ENCODE peak calls at places on chromosomes 5 and 9, in ten cellular contexts. U, K, H, V, A, I, O, L, P and Q are unnamed samples.

GRCh38 chr9:107933042-107933441 is 443.5 kb upstream of the KLF4 start:
- DNase-seq in U (no peak), K (no peak), H (no peak), V (no peak), A (no peak), I (no peak), O (no peak), L (no peak), P (no peak), Q (no peak)

GRCh38 chr5:160021818-160022446 is 13.0 kb downstream of the TTC1 start:
- DNase-seq in U (peak; percentile 63), K (peak; percentile 31), H (no peak), V (peak; percentile 70), A (no peak), I (peak; percentile 40), O (peak; percentile 24), L (peak; percentile 73), P (no peak), Q (no peak)

GRCh38 chr9:137255448-137256114 is 454 bp downstream of the NELFB start:
- DNase-seq in U (peak; percentile 42), K (no peak), H (no peak), V (no peak), A (no peak), I (no peak), O (no peak), L (no peak), P (no peak), Q (no peak)

GRCh38 chr9:101711330-101711941 is 27.0 kb downstream of the GRIN3A start:
- DNase-seq in U (peak; percentile 34), K (no peak), H (no peak), V (peak; percentile 42), A (no peak), I (no peak), O (peak; percentile 50), L (peak; percentile 49), P (no peak), Q (no peak)

GRCh38 chr9:114880276-114880891 is 50.0 kb downstream of the TNFSF8 start:
- DNase-seq in U (no peak), K (no peak), H (no peak), V (no peak), A (no peak), I (no peak), O (no peak), L (no peak), P (no peak), Q (no peak)

GRCh38 chr9:112002847-112003457 is 106.3 kb downstream of the UGCG start:
- DNase-seq in U (no peak), K (no peak), H (no peak), V (no peak), A (no peak), I (no peak), O (no peak), L (no peak), P (no peak), Q (no peak)

GRCh38 chr9:109182940-109183798 is 16.1 kb upstream of the FRRS1L start:
- DNase-seq in U (peak; percentile 13), K (no peak), H (no peak), V (peak; percentile 20), A (peak; percentile 33), I (no peak), O (peak; percentile 66), L (peak; percentile 59), P (no peak), Q (no peak)

GRCh38 chr9:8143677-8144076 is 344.1 kb upstream of the DMAC1 start:
- DNase-seq in U (no peak), K (no peak), H (no peak), V (no peak), A (no peak), I (no peak), O (no peak), L (no peak), P (no peak), Q (no peak)

GRCh38 chr9:69672828-69673640 is 863 bp upstream of the APBA1 start:
- DNase-seq in U (peak; percentile 68), K (peak; percentile 84), H (no peak), V (peak; percentile 85), A (peak; percentile 87), I (peak; percentile 47), O (peak; percentile 95), L (peak; percentile 91), P (peak; percentile 33), Q (peak; percentile 80)

GRCh38 chr9:69674741-69675438 is 2.7 kb upstream of the APBA1 start:
- DNase-seq in U (no peak), K (no peak), H (peak; percentile 78), V (no peak), A (no peak), I (no peak), O (no peak), L (no peak), P (peak; percentile 87), Q (no peak)

GRCh38 chr9:69675563-69675962 is 3.4 kb upstream of the APBA1 start:
- DNase-seq in U (no peak), K (no peak), H (no peak), V (no peak), A (no peak), I (no peak), O (no peak), L (no peak), P (no peak), Q (no peak)

GRCh38 chr9:69671904-69672827 is at the start of gene APBA1:
- DNase-seq in U (no peak), K (peak; percentile 84), H (no peak), V (peak; percentile 53), A (peak; percentile 81), I (peak; percentile 13), O (peak; percentile 74), L (peak; percentile 52), P (no peak), Q (peak; percentile 48)

GRCh38 chr9:69674112-69674511 is 1.9 kb upstream of the APBA1 start:
- DNase-seq in U (no peak), K (no peak), H (no peak), V (no peak), A (no peak), I (no peak), O (no peak), L (no peak), P (no peak), Q (no peak)
- TF ChIP-seq CTCF in U (no peak), K (no peak), H (no peak), V (no peak), A (no peak), I (no peak), O (no peak), L (no peak), P (no peak), Q (no peak)

GRCh38 chr5:132150565-132150964 is 77.0 kb downstream of the CSF2 start:
- DNase-seq in U (no peak), K (no peak), H (no peak), V (no peak), A (no peak), I (no peak), O (no peak), L (no peak), P (no peak), Q (no peak)
- TF ChIP-seq CTCF in U (no peak), K (no peak), H (no peak), V (no peak), A (no peak), I (no peak), O (no peak), L (no peak), P (no peak), Q (no peak)

GRCh38 chr5:167821096-167821590 is 470.3 kb upstream of the WWC1 start:
- DNase-seq in U (no peak), K (no peak), H (no peak), V (no peak), A (no peak), I (no peak), O (no peak), L (no peak), P (no peak), Q (no peak)

GRCh38 chr5:167822241-167822640 is 469.2 kb upstream of the WWC1 start:
- DNase-seq in U (no peak), K (no peak), H (no peak), V (no peak), A (no peak), I (no peak), O (no peak), L (no peak), P (no peak), Q (no peak)

GRCh38 chr5:167820266-167820988 is 471.0 kb upstream of the WWC1 start:
- DNase-seq in U (no peak), K (no peak), H (no peak), V (no peak), A (no peak), I (no peak), O (no peak), L (no peak), P (no peak), Q (no peak)

GRCh38 chr5:167819406-167819805 is 472.0 kb upstream of the WWC1 start:
- DNase-seq in U (no peak), K (no peak), H (no peak), V (no peak), A (no peak), I (no peak), O (no peak), L (no peak), P (no peak), Q (no peak)

DNA sequence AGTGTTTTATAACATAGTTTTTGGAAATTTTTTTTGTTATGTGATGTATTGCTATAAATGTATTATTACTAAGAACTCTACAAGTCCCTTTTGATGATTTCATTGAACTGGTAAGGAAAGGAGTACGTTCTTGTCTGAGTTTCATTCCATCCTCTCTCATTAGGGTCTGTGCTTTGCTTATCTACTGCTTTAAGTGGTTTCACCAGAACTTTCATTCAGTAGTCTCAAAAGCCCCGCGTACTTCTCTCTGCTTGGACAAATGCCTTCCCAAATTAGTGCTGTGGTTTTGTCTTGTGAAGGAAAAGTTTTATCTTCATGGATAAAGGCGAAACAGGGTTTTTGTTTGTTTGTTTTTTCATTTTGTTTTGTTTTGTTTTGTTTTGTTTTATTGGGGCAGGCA is 469.8 kb upstream of the WWC1 start:
- DNase-seq in U (no peak), K (no peak), H (no peak), V (no peak), A (no peak), I (no peak), O (no peak), L (no peak), P (no peak), Q (no peak)
- TF ChIP-seq CTCF in U (no peak), K (no peak), H (no peak), V (no peak), A (no peak), I (no peak), O (no peak), L (no peak), P (no peak), Q (no peak)

DNA sequence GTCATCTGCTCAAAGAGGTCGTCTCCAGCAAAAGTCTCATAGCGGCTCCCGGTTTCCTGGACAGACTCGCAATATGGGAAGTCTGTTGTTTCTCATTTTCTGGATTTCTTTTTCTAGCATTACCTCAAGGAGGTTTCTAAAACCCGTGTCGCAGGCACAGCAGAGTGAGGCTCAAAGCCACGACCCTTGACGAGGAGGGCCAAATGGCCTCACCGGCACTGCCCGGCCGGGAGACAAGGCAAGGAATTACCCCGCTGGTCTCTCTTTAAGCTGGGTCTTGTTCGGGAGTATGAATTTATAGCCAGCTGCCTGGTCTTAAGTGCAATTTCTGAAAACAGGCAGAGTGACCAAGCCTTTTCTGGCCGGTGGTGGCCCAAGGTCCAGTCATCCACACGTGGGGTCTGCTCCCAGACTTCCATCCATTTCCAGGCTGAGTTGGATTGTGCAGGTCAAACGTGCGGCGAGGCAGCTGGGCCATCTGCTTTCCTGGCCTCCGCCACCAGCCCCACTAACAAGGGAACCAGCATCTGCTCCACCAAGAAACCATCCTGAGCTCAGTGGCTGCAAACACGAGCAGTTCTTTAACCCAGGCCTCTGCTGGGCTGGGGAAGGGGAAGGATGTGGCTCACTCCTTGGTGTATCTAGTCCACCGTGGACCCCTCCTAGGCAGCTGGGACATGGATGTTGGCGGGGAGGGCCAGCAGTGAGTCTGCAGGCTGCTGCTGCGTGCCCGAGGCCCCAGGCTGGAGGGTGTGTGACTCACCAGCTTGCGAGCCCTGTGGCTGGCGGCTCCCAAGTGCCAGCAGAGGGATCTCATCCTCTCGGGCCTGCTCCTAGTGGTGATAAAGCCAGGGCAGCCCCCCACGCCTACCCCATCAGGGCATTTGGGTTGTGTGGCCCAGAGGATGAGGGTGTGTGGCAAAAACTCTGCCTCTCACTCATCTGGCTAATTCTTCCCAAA is 55.6 kb upstream of the COL5A1 start:
- DNase-seq in U (no peak), K (no peak), H (no peak), V (no peak), A (no peak), I (no peak), O (peak; percentile 50), L (no peak), P (no peak), Q (peak; percentile 30)
- TF ChIP-seq CTCF in U (no peak), K (no peak), H (peak; percentile 46), V (no peak), A (no peak), I (no peak), O (no peak), L (no peak), P (peak; percentile 61), Q (no peak)